ENCODE peak calls at places on chromosome 1, in eight cellular contexts. Y, A, S, Z, X, E, B and Q are unnamed samples.

GRCh38 chr1:162857850-162858249 is 3.1 kb downstream of the CCDC190 start:
- DNase-seq in S (no peak), Z (no peak), Y (no peak), X (no peak), A (no peak), B (no peak), E (no peak), Q (no peak)

GRCh38 chr1:202283379-202283844 is 58.3 kb downstream of the UBE2T start:
- DNase-seq in Y (peak), B (no peak), X (no peak), S (peak), Z (no peak), A (no peak), E (peak), Q (no peak)

GRCh38 chr1:26724938-26725337 is 29.1 kb downstream of the ARID1A start:
- DNase-seq in A (no peak), B (no peak), S (no peak), Z (no peak), E (no peak), X (no peak), Y (no peak), Q (no peak)

GRCh38 chr1:227428803-227429202 is 110.5 kb upstream of the CDC42BPA start:
- DNase-seq in A (no peak), S (peak), B (no peak), Z (no peak), E (no peak), Y (no peak), X (no peak), Q (no peak)

GRCh38 chr1:230066036-230066435 is 1.0 kb upstream of the GALNT2 start:
- DNase-seq in Y (no peak), Z (no peak), B (no peak), X (no peak), S (no peak), E (no peak), A (no peak), Q (no peak)

GRCh38 chr1:52668711-52669110 is 29.4 kb downstream of the COA7 start:
- DNase-seq in E (no peak), S (no peak), Z (no peak), B (no peak), Y (no peak), A (no peak), X (no peak), Q (peak)

GRCh38 chr1:154937051-154937987 is 800 bp upstream of the PMVK start:
- DNase-seq in S (peak), Y (peak), A (peak), X (peak), B (peak), E (peak), Z (peak), Q (peak)

GRCh38 chr1:3219005-3219724 is 150.2 kb downstream of the PRDM16 start:
- DNase-seq in X (peak), A (peak), E (no peak), B (peak), Z (no peak), Y (peak), S (peak), Q (peak)

GRCh38 chr1:8422439-8423133 is 104.7 kb downstream of the SLC45A1 start:
- DNase-seq in Z (no peak), X (no peak), E (no peak), Y (peak), B (no peak), S (no peak), A (no peak), Q (peak)

GRCh38 chr1:228325267-228325666 is 81.4 kb downstream of the TRIM11 start:
- DNase-seq in S (no peak), E (no peak), B (no peak), A (no peak), Z (no peak), Y (no peak), X (no peak), Q (no peak)

GRCh38 chr1:160186246-160186645 is 4.1 kb upstream of the CASQ1 start:
- DNase-seq in A (no peak), Z (no peak), Y (no peak), S (no peak), B (peak), X (no peak), E (no peak), Q (no peak)

GRCh38 chr1:46549697-46550681 is 1.5 kb downstream of the KNCN start:
- DNase-seq in E (no peak), Y (peak), Z (no peak), S (peak), X (no peak), A (no peak), B (no peak), Q (peak)

GRCh38 chr1:99608058-99608457 is 37.9 kb upstream of the PALMD start:
- DNase-seq in A (no peak), E (no peak), X (no peak), B (no peak), S (no peak), Z (no peak), Y (no peak), Q (no peak)

GRCh38 chr1:247287460-247287859 is 31.6 kb downstream of the VN1R5 start:
- DNase-seq in X (no peak), Y (no peak), A (no peak), E (no peak), B (no peak), S (no peak), Z (no peak), Q (no peak)

GRCh38 chr1:181739214-181739613 is 255.9 kb downstream of the CACNA1E start:
- DNase-seq in X (no peak), Y (no peak), E (no peak), B (no peak), Z (no peak), S (no peak), A (no peak), Q (no peak)

GRCh38 chr1:33410091-33410701 is 20.7 kb downstream of the PHC2 start:
- DNase-seq in S (no peak), Z (no peak), E (no peak), Y (peak), A (peak), X (no peak), B (no peak), Q (peak)

GRCh38 chr1:241622708-241623107 is 17.5 kb downstream of the CHML start:
- DNase-seq in Z (no peak), A (no peak), S (no peak), Y (no peak), X (peak), B (no peak), E (no peak), Q (no peak)

GRCh38 chr1:4422496-4423289 is 231.7 kb upstream of the AJAP1 start:
- DNase-seq in X (no peak), B (no peak), E (no peak), A (no peak), Y (peak), S (peak), Z (no peak), Q (no peak)

GRCh38 chr1:2914702-2915101 is 106.6 kb upstream of the ACTRT2 start:
- DNase-seq in B (no peak), Z (no peak), A (no peak), Y (no peak), X (no peak), E (no peak), S (no peak), Q (no peak)

GRCh38 chr1:178192686-178193085 is 98.8 kb downstream of the RASAL2 start:
- DNase-seq in B (no peak), X (no peak), A (peak), S (peak), Z (no peak), E (peak), Y (no peak), Q (peak)

GRCh38 chr1:51553911-51554310 is 34.8 kb upstream of the EPS15 start:
- DNase-seq in B (no peak), A (no peak), Z (no peak), S (no peak), X (no peak), Y (no peak), E (no peak), Q (no peak)

GRCh38 chr1:64006276-64007051 is 197.0 kb upstream of the UBE2U start:
- DNase-seq in X (no peak), B (no peak), A (no peak), S (peak), Y (no peak), Z (no peak), E (no peak), Q (peak)

GRCh38 chr1:38029081-38029681 is 16.6 kb downstream of the UTP11 start:
- DNase-seq in Z (no peak), B (peak), Y (peak), X (no peak), S (no peak), E (no peak), A (no peak), Q (peak)

GRCh38 chr1:94646786-94647555 is 105.4 kb upstream of the F3 start:
- DNase-seq in B (no peak), Z (no peak), S (no peak), A (no peak), Y (no peak), E (no peak), X (no peak), Q (no peak)

GRCh38 chr1:226763741-226764264 is 24.7 kb upstream of the ITPKB start:
- DNase-seq in Z (peak), B (no peak), A (no peak), E (peak), Y (peak), S (peak), X (no peak), Q (peak)

GRCh38 chr1:29416267-29416666 is 179.9 kb downstream of the PTPRU start:
- DNase-seq in A (no peak), X (no peak), S (peak), E (no peak), B (no peak), Y (no peak), Z (no peak), Q (no peak)

GRCh38 chr1:208107817-208108608 is 136.2 kb downstream of the PLXNA2 start:
- DNase-seq in Y (no peak), X (no peak), E (no peak), S (peak), B (peak), A (no peak), Z (no peak), Q (peak)

GRCh38 chr1:91871994-91872393 is 14.0 kb downstream of the TGFBR3 start:
- DNase-seq in B (no peak), E (no peak), Y (no peak), Z (no peak), A (no peak), S (no peak), X (no peak), Q (peak)

GRCh38 chr1:178945763-178946266 is 74.9 kb upstream of the ANGPTL1 start:
- DNase-seq in A (no peak), B (no peak), S (no peak), X (no peak), E (no peak), Z (no peak), Y (no peak), Q (peak)

GRCh38 chr1:236535656-236536293 is 12.0 kb downstream of the LGALS8 start:
- DNase-seq in E (no peak), A (no peak), Y (peak), S (no peak), X (peak), Z (no peak), B (no peak), Q (no peak)

GRCh38 chr1:17755120-17755519 is at the start of gene ACTL8:
- DNase-seq in X (no peak), Y (no peak), A (no peak), B (no peak), S (peak), Z (no peak), E (no peak), Q (no peak)

GRCh38 chr1:201882665-201883132 is 6.0 kb upstream of the SHISA4 start:
- DNase-seq in B (peak), E (no peak), Y (no peak), X (no peak), S (peak), A (no peak), Z (peak), Q (peak)

GRCh38 chr1:88983791-88984552 is 8.5 kb downstream of the KYAT3 start:
- DNase-seq in A (no peak), Z (peak), X (no peak), Y (peak), B (no peak), S (peak), E (no peak), Q (no peak)

GRCh38 chr1:175853681-175854080 is 110.3 kb upstream of the TNR start:
- DNase-seq in E (no peak), S (no peak), B (no peak), A (no peak), Z (no peak), Y (no peak), X (no peak), Q (no peak)

GRCh38 chr1:245987997-245988392 is 519.1 kb downstream of the SMYD3 start:
- DNase-seq in A (no peak), Z (no peak), Y (no peak), X (no peak), E (no peak), S (no peak), B (no peak), Q (no peak)
- H3K4me3 ChIP-seq in A (no peak), Z (no peak), Y (no peak), X (no peak), E (no peak), S (no peak), B (no peak), Q (no peak)

GRCh38 chr1:22618056-22618455 is 18.4 kb upstream of the C1QA start:
- DNase-seq in B (no peak), S (no peak), E (no peak), Y (no peak), A (no peak), X (no peak), Z (no peak), Q (peak)
- H3K4me3 ChIP-seq in B (no peak), S (no peak), E (no peak), Y (no peak), A (no peak), X (no peak), Z (no peak), Q (no peak)

DNA sequence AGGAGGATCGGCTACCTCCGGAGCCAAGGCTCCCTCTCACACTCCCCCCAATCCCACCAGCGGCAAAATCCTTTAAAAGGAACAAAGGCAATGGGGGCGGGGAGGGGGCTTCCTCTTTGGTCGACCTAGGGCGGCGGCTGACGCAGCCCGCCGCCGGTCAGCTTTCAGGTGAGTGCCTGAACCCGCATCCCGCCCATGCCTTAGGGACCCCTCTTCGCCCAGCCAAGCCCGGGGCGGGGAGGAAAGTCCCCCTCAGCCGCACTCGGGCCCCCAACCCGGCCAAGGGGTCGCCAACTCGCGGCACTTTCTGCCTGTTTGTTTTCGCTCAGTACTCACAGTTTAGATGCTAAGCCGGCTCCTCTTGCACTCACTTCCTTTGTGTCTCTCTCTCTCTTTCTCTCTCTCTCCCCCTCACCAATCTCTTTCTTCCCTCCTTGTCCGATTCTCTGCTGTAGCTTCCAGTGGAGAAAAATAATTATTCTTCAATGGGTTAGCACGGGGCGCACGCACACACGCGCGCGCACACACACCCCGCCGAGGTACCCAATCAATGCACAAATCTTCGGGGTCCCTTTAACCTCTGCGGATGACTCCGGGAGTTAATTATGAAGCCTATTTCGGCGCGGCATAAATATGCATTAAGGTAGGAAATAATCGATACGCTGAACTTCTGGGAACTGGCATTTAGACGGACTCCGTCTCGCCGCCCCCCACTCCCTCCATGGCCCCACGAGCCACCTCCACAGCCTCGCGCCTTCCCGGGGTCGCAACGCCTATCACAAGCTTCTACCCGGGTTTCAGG is at the start of gene BLACAT1:
- DNase-seq in Z (no peak), S (no peak), B (no peak), E (no peak), A (no peak), Y (no peak), X (no peak), Q (no peak)
- H3K4me3 ChIP-seq in Z (no peak), S (peak), B (peak), E (no peak), A (no peak), Y (peak), X (no peak), Q (no peak)

DNA sequence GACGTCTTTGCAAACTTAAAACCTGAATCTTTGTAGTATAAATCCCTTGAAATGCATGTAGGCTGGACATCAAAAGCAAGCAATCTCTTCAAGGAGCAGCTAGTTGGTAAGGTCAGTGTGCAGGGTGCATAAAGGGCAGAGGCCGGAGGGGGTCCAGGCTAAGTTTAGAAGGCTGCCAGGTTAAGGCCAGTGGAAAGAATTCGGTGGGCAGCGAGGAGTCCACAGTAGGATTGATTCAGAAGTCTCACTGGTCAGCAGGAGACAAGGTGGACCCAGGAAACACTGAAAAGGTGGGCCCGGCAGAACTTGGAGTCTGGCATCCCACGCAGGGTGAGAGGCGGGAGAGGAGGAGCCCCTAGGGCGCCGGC is 390 bp upstream of the PCSK9 start:
- DNase-seq in Y (no peak), X (no peak), B (no peak), S (no peak), Z (no peak), E (no peak), A (no peak), Q (peak)
- H3K4me3 ChIP-seq in Y (no peak), X (no peak), B (peak), S (peak), Z (no peak), E (no peak), A (no peak), Q (no peak)